ENCODE peak calls at places on chromosome 4, in six cellular contexts. Y is SK-N-SH, Z is HCT116, N is K562, M is H1, I is GM12878. B is an unnamed sample.

GRCh38 chr4:97411352-97411751 is 731.9 kb downstream of the STPG2 start:
- DNase-seq in Y (no peak), Z (no peak), N (no peak), M (no peak), I (no peak), B (no peak)

GRCh38 chr4:127210877-127211276 is 421.9 kb upstream of the INTU start:
- DNase-seq in Y (no peak), Z (no peak), N (no peak), M (no peak), I (no peak), B (no peak)

GRCh38 chr4:88820723-88821368 is 123.2 kb upstream of the NAP1L5 start:
- DNase-seq in Y (no peak), Z (no peak), N (no peak), M (no peak), I (no peak), B (no peak)

GRCh38 chr4:81404294-81404693 is 67.4 kb downstream of the RASGEF1B start:
- DNase-seq in Y (no peak), Z (no peak), N (no peak), M (no peak), I (no peak), B (no peak)

GRCh38 chr4:472881-473574 is 25.9 kb downstream of the ZNF721 start:
- DNase-seq in Y (peak; percentile 36), Z (no peak), N (peak; percentile 16), M (no peak), I (no peak), B (peak; percentile 10)

GRCh38 chr4:133151301-133151680 is 2.2 kb downstream of the PCDH10 start:
- DNase-seq in Y (no peak), Z (no peak), N (no peak), M (no peak), I (no peak), B (no peak)

GRCh38 chr4:140870427-140870826 is 114.2 kb upstream of the TBC1D9 start:
- DNase-seq in Y (no peak), Z (no peak), N (no peak), M (no peak), I (no peak), B (no peak)

GRCh38 chr4:78204176-78204575 is 147.1 kb downstream of the FRAS1 start:
- DNase-seq in Y (no peak), Z (no peak), N (no peak), M (no peak), I (no peak), B (no peak)

GRCh38 chr4:30744957-30745640 is 24.9 kb downstream of the PCDH7 start:
- DNase-seq in Y (no peak), Z (no peak), N (no peak), M (no peak), I (no peak), B (no peak)

GRCh38 chr4:145525291-145525740 is 43.7 kb downstream of the SMAD1 start:
- DNase-seq in Y (peak; percentile 68), Z (no peak), N (no peak), M (no peak), I (no peak), B (no peak)

GRCh38 chr4:24274401-24275035 is 309.8 kb downstream of the DHX15 start:
- DNase-seq in Y (no peak), Z (no peak), N (no peak), M (no peak), I (no peak), B (no peak)

GRCh38 chr4:71713611-71714203 is 70.2 kb downstream of the GC start:
- DNase-seq in Y (peak; percentile 4), Z (peak; percentile 16), N (peak; percentile 10), M (no peak), I (no peak), B (no peak)

GRCh38 chr4:114296126-114296525 is 302.5 kb upstream of the UGT8 start:
- DNase-seq in Y (no peak), Z (no peak), N (no peak), M (no peak), I (no peak), B (no peak)

GRCh38 chr4:40722576-40723161 is 27.1 kb upstream of the NSUN7 start:
- DNase-seq in Y (no peak), Z (no peak), N (no peak), M (no peak), I (peak; percentile 66), B (peak; percentile 18)

GRCh38 chr4:163528618-163529017 is 34.1 kb downstream of the TMA16 start:
- DNase-seq in Y (no peak), Z (no peak), N (no peak), M (no peak), I (no peak), B (no peak)

GRCh38 chr4:46894841-46895240 is 14.2 kb downstream of the COX7B2 start:
- DNase-seq in Y (no peak), Z (no peak), N (no peak), M (no peak), I (no peak), B (no peak)

GRCh38 chr4:74045772-74046171 is 7.3 kb upstream of the CXCL3 start:
- DNase-seq in Y (no peak), Z (no peak), N (no peak), M (no peak), I (no peak), B (no peak)

GRCh38 chr4:146255874-146256273 is 41.5 kb downstream of the REELD1 start:
- DNase-seq in Y (no peak), Z (no peak), N (no peak), M (no peak), I (no peak), B (no peak)

GRCh38 chr4:87007345-87008181 is 72.8 kb downstream of the AFF1 start:
- DNase-seq in Y (peak; percentile 61), Z (no peak), N (peak; percentile 68), M (no peak), I (no peak), B (peak; percentile 32)

GRCh38 chr4:8067274-8067936 is 91.2 kb downstream of the ABLIM2 start:
- DNase-seq in Y (no peak), Z (no peak), N (no peak), M (no peak), I (no peak), B (no peak)

GRCh38 chr4:139300431-139301142 is 718 bp upstream of the NAA15 start:
- DNase-seq in Y (peak; percentile 38), Z (no peak), N (peak; percentile 36), M (no peak), I (peak; percentile 36), B (peak; percentile 40)

GRCh38 chr4:130393246-130394041 is 1297.5 kb downstream of the C4orf33 start:
- DNase-seq in Y (no peak), Z (no peak), N (no peak), M (no peak), I (no peak), B (no peak)

GRCh38 chr4:47219586-47219985 is 188.2 kb downstream of the GABRB1 start:
- DNase-seq in Y (no peak), Z (no peak), N (no peak), M (no peak), I (no peak), B (no peak)

GRCh38 chr4:8292388-8293107 is 23.0 kb downstream of the HTRA3 start:
- DNase-seq in Y (no peak), Z (no peak), N (no peak), M (no peak), I (no peak), B (no peak)

GRCh38 chr4:26022346-26022891 is 108.4 kb downstream of the SMIM20 start:
- DNase-seq in Y (no peak), Z (no peak), N (no peak), M (no peak), I (no peak), B (peak; percentile 59)

GRCh38 chr4:23788460-23788859 is 101.4 kb downstream of the PPARGC1A start:
- DNase-seq in Y (no peak), Z (no peak), N (no peak), M (no peak), I (no peak), B (no peak)

GRCh38 chr4:146335763-146336412 is 121.5 kb downstream of the REELD1 start:
- DNase-seq in Y (no peak), Z (no peak), N (no peak), M (no peak), I (no peak), B (peak; percentile 65)

GRCh38 chr4:5955201-5955821 is 62.4 kb upstream of the CRMP1 start:
- DNase-seq in Y (peak; percentile 57), Z (no peak), N (no peak), M (no peak), I (no peak), B (no peak)

GRCh38 chr4:5955856-5956255 is 62.4 kb downstream of the C4orf50 start:
- DNase-seq in Y (no peak), Z (no peak), N (no peak), M (no peak), I (peak; percentile 7), B (no peak)

GRCh38 chr4:5957091-5957490 is 61.1 kb downstream of the C4orf50 start:
- DNase-seq in Y (no peak), Z (no peak), N (no peak), M (no peak), I (no peak), B (peak; percentile 24)

GRCh38 chr4:5958199-5958735 is 60.0 kb downstream of the C4orf50 start:
- DNase-seq in Y (no peak), Z (no peak), N (no peak), M (no peak), I (no peak), B (no peak)

GRCh38 chr4:5956285-5957021 is 61.8 kb downstream of the C4orf50 start:
- DNase-seq in Y (peak; percentile 43), Z (no peak), N (no peak), M (no peak), I (no peak), B (no peak)
- TF ChIP-seq JUND in Y (no peak), Z (no peak), N (no peak), M (no peak), I (no peak), B (no peak)

GRCh38 chr4:161653697-161654096 is 510.1 kb downstream of the FSTL5 start:
- DNase-seq in Y (no peak), Z (no peak), N (no peak), M (no peak), I (no peak), B (no peak)
- TF ChIP-seq JUND in Y (no peak), Z (no peak), N (no peak), M (no peak), I (no peak), B (no peak)

GRCh38 chr4:44438687-44439086 is 9.9 kb downstream of the KCTD8 start:
- DNase-seq in Y (no peak), Z (no peak), N (no peak), M (no peak), I (no peak), B (no peak)
- TF ChIP-seq JUND in Y (no peak), Z (no peak), N (no peak), M (no peak), I (no peak), B (no peak)

GRCh38 chr4:39458505-39459300 is at the start of the genes LIAS and RPL9:
- DNase-seq in Y (peak; percentile 94), Z (peak; percentile 99), N (peak; percentile 97), M (peak; percentile 96), I (peak; percentile 99), B (peak; percentile 98)

GRCh38 chr4:39455486-39455885 is 3.2 kb downstream of the RPL9 start:
- DNase-seq in Y (no peak), Z (no peak), N (no peak), M (no peak), I (no peak), B (no peak)

GRCh38 chr4:39453738-39454137 is 5.0 kb downstream of the RPL9 start:
- DNase-seq in Y (no peak), Z (no peak), N (no peak), M (no peak), I (no peak), B (no peak)

GRCh38 chr4:39452860-39453587 is 5.7 kb downstream of the RPL9 start:
- DNase-seq in Y (no peak), Z (no peak), N (no peak), M (no peak), I (no peak), B (no peak)

GRCh38 chr4:39456946-39457763 is 1.6 kb downstream of the RPL9 start:
- DNase-seq in Y (no peak), Z (no peak), N (no peak), M (no peak), I (no peak), B (no peak)
- TF ChIP-seq JUND in Y (no peak), Z (no peak), N (no peak), M (no peak), I (no peak), B (no peak)

B was measured in T47D.